ENCODE peak calls at places on chromosomes 11 and 22, in six cellular contexts. Z is stimulated activated CD8-positive, alpha-beta memory T cell treated with anti-CD3 and anti-CD28 coated beads, Interleukin-7, amount 100 ng/mL, for 1 hour; P is AG09309; D is kidney tubule cell; F is KBM-7; N is AML-193. J is an unnamed sample.

GRCh38 chr11:7575841-7576451 is 62.1 kb downstream of the PPFIBP2 start:
- DNase-seq in Z (no peak), P (no peak), D (peak), F (peak), N (no peak), J (peak)

GRCh38 chr11:27520226-27520625 is 13.7 kb upstream of the LIN7C start:
- DNase-seq in Z (no peak), P (no peak), D (no peak), F (no peak), N (no peak), J (no peak)

GRCh38 chr11:43907028-43907966 is 26.7 kb downstream of the ALKBH3 start:
- DNase-seq in Z (no peak), P (no peak), D (peak), F (no peak), N (no peak), J (no peak)

GRCh38 chr11:32131321-32131720 is 40.4 kb downstream of the RCN1 start:
- DNase-seq in Z (no peak), P (no peak), D (peak), F (no peak), N (no peak), J (no peak)

GRCh38 chr22:11628651-11629511 is 3899.1 kb upstream of the OR11H1 start:
- DNase-seq in Z (no peak), P (no peak), D (no peak), F (no peak), N (no peak), J (no peak)

GRCh38 chr11:78045851-78046485 is 17.7 kb upstream of the THRSP start:
- DNase-seq in Z (peak), P (no peak), D (peak), F (peak), N (peak), J (peak)

GRCh38 chr11:67295846-67296245 is 6.7 kb downstream of the ANKRD13D start:
- DNase-seq in Z (no peak), P (no peak), D (no peak), F (no peak), N (no peak), J (no peak)

GRCh38 chr11:125082611-125083311 is 19.7 kb downstream of the SLC37A2 start:
- DNase-seq in Z (no peak), P (peak), D (peak), F (no peak), N (no peak), J (no peak)

GRCh38 chr11:79592441-79593223 is 151.8 kb upstream of the TENM4 start:
- DNase-seq in Z (no peak), P (no peak), D (peak), F (peak), N (peak), J (no peak)

GRCh38 chr11:129375731-129376657 is at the start of gene BARX2:
- DNase-seq in Z (no peak), P (peak), D (peak), F (peak), N (no peak), J (peak)

GRCh38 chr22:29477919-29478318 is 2.1 kb upstream of the NEFH start:
- DNase-seq in Z (no peak), P (no peak), D (no peak), F (no peak), N (no peak), J (no peak)

GRCh38 chr11:59556115-59556882 is 45.0 kb downstream of the OR4D9 start:
- DNase-seq in Z (no peak), P (no peak), D (peak), F (peak), N (peak), J (peak)

GRCh38 chr11:102678022-102678421 is 27.5 kb downstream of the MMP27 start:
- DNase-seq in Z (no peak), P (no peak), D (no peak), F (no peak), N (no peak), J (no peak)

GRCh38 chr11:82450996-82451395 is 282.7 kb downstream of the FAM181B start:
- DNase-seq in Z (no peak), P (no peak), D (no peak), F (no peak), N (no peak), J (no peak)

GRCh38 chr22:35380537-35381423 is at the start of gene HMOX1:
- DNase-seq in Z (peak), P (peak), D (peak), F (peak), N (peak), J (peak)

GRCh38 chr22:43540570-43540969 is 128.8 kb downstream of the MPPED1 start:
- DNase-seq in Z (no peak), P (no peak), D (no peak), F (no peak), N (no peak), J (no peak)

GRCh38 chr11:16895306-16895705 is 118.9 kb downstream of the PLEKHA7 start:
- DNase-seq in Z (no peak), P (no peak), D (peak), F (no peak), N (no peak), J (no peak)

GRCh38 chr11:87463486-87464102 is 425.9 kb downstream of the TMEM135 start:
- DNase-seq in Z (no peak), P (no peak), D (peak), F (peak), N (peak), J (no peak)

GRCh38 chr11:61384271-61385242 is 7.8 kb upstream of the TMEM216 start:
- DNase-seq in Z (no peak), P (no peak), D (no peak), F (peak), N (peak), J (no peak)

GRCh38 chr11:67271548-67272284 is 5.4 kb downstream of the GRK2 start:
- DNase-seq in Z (no peak), P (no peak), D (peak), F (peak), N (peak), J (no peak)

GRCh38 chr11:115724709-115725108 is 220.5 kb upstream of the CADM1 start:
- DNase-seq in Z (no peak), P (peak), D (peak), F (no peak), N (no peak), J (no peak)

GRCh38 chr11:111978028-111978771 is 41.1 kb downstream of the DIXDC1 start:
- DNase-seq in Z (no peak), P (peak), D (no peak), F (no peak), N (no peak), J (no peak)

GRCh38 chr22:35552186-35552842 is 11.7 kb downstream of the RASD2 start:
- DNase-seq in Z (peak), P (no peak), D (no peak), F (peak), N (no peak), J (peak)

GRCh38 chr22:48373626-48374173 is 1454.0 kb downstream of the BRD1 start:
- DNase-seq in Z (no peak), P (no peak), D (no peak), F (no peak), N (no peak), J (no peak)

GRCh38 chr22:23553922-23554870 is 25.9 kb downstream of the IGLL1 start:
- DNase-seq in Z (no peak), P (no peak), D (no peak), F (no peak), N (no peak), J (no peak)

GRCh38 chr22:30879398-30879797 is 89.2 kb downstream of the MORC2 start:
- DNase-seq in Z (no peak), P (no peak), D (no peak), F (no peak), N (no peak), J (no peak)

GRCh38 chr11:9774591-9775392 is 110.9 kb downstream of the SWAP70 start:
- DNase-seq in Z (no peak), P (peak), D (peak), F (no peak), N (no peak), J (no peak)

GRCh38 chr11:73159981-73160777 is 18.1 kb upstream of the FCHSD2 start:
- DNase-seq in Z (no peak), P (no peak), D (no peak), F (no peak), N (no peak), J (no peak)

GRCh38 chr11:75160328-75160757 is 9.4 kb downstream of the SLCO2B1 start:
- DNase-seq in Z (no peak), P (no peak), D (peak), F (peak), N (no peak), J (no peak)

GRCh38 chr22:27218012-27218483 is 560.7 kb downstream of the MIAT start:
- DNase-seq in Z (no peak), P (no peak), D (no peak), F (no peak), N (no peak), J (no peak)

GRCh38 chr22:27094633-27095308 is 437.4 kb downstream of the MIAT start:
- DNase-seq in Z (no peak), P (no peak), D (no peak), F (no peak), N (no peak), J (no peak)

GRCh38 chr11:119880143-119880542 is 151.1 kb upstream of the NECTIN1 start:
- DNase-seq in Z (no peak), P (no peak), D (no peak), F (no peak), N (no peak), J (no peak)

GRCh38 chr22:26907366-26907765 is 250.0 kb downstream of the MIAT start:
- DNase-seq in Z (no peak), P (no peak), D (no peak), F (no peak), N (no peak), J (no peak)

GRCh38 chr22:31586137-31586920 is 75.7 kb downstream of the PISD start:
- DNase-seq in Z (no peak), P (no peak), D (no peak), F (no peak), N (no peak), J (no peak)

GRCh38 chr22:38072322-38073149 is 11.4 kb downstream of the SLC16A8 start:
- DNase-seq in Z (no peak), P (no peak), D (no peak), F (no peak), N (no peak), J (no peak)

GRCh38 chr11:104995001-104995408 is 26.6 kb upstream of the CASP4 start:
- DNase-seq in Z (no peak), P (no peak), D (no peak), F (no peak), N (no peak), J (no peak)

GRCh38 chr22:36770946-36771340 is 5.0 kb downstream of the IFT27 start:
- DNase-seq in Z (no peak), P (no peak), D (no peak), F (peak), N (no peak), J (no peak)

GRCh38 chr11:575324-575995 is 810 bp upstream of the PHRF1 start:
- DNase-seq in Z (no peak), P (no peak), D (peak), F (peak), N (peak), J (peak)

GRCh38 chr11:128733440-128734115 is 39.7 kb downstream of the FLI1 start:
- DNase-seq in Z (no peak), P (no peak), D (no peak), F (no peak), N (no peak), J (peak)